ENCODE peak calls at places on chromosomes 2 and 18, in five cellular contexts. W, U, Q, J and V are unnamed samples.

GRCh38 chr18:13576598-13576997 is 149.8 kb downstream of the FAM210A start:
- DNase-seq in W (no peak), U (no peak), Q (no peak), J (no peak), V (no peak)

GRCh38 chr2:7427293-7428060 is 510.3 kb downstream of the RNF144A start:
- DNase-seq in J (peak; percentile 54), W (peak; percentile 35), U (peak; percentile 20), Q (no peak), V (peak; percentile 52)

GRCh38 chr2:4628931-4629565 is 925.7 kb downstream of the DCDC2C start:
- DNase-seq in U (no peak), Q (no peak), J (no peak), W (no peak), V (no peak)

GRCh38 chr2:23627236-23627990 is 242.4 kb downstream of the KLHL29 start:
- DNase-seq in J (no peak), U (no peak), W (no peak), Q (no peak), V (no peak)

GRCh38 chr2:109381327-109381820 is 232.4 kb downstream of the SEPTIN10 start:
- DNase-seq in Q (peak; percentile 17), U (peak; percentile 5), J (no peak), W (no peak), V (no peak)

GRCh38 chr2:215830313-215830712 is 183.0 kb downstream of the MREG start:
- DNase-seq in W (no peak), Q (no peak), U (peak; percentile 18), J (peak; percentile 79), V (no peak)

GRCh38 chr18:79588636-79589481 is 90.7 kb upstream of the CTDP1 start:
- DNase-seq in U (peak; percentile 94), J (peak; percentile 90), Q (peak; percentile 28), W (peak; percentile 88), V (no peak)

GRCh38 chr18:26548144-26549102 is at the start of gene KCTD1:
- DNase-seq in J (peak; percentile 84), U (peak; percentile 66), W (peak; percentile 86), Q (peak; percentile 78), V (peak; percentile 85)

GRCh38 chr2:28586864-28587263 is 91.0 kb downstream of the PLB1 start:
- DNase-seq in U (no peak), J (no peak), W (no peak), Q (no peak), V (no peak)

GRCh38 chr18:57022716-57023115 is 124.2 kb upstream of the BOD1L2 start:
- DNase-seq in J (no peak), U (no peak), Q (no peak), W (no peak), V (no peak)

GRCh38 chr2:199485732-199486335 is 28.1 kb upstream of the SATB2 start:
- DNase-seq in J (peak; percentile 47), W (peak; percentile 56), U (no peak), Q (no peak), V (no peak)

GRCh38 chr18:26487437-26487836 is 60.9 kb downstream of the KCTD1 start:
- DNase-seq in J (no peak), U (no peak), W (no peak), Q (peak; percentile 89), V (peak; percentile 44)

GRCh38 chr18:74800098-74800497 is 202.4 kb downstream of the ZNF407 start:
- DNase-seq in J (no peak), U (no peak), Q (no peak), W (no peak), V (no peak)
- TF ChIP-seq CTCF in J (no peak), U (no peak), Q (no peak), W (no peak), V (no peak)

GRCh38 chr18:42072407-42072806 is 117.4 kb downstream of the PIK3C3 start:
- DNase-seq in U (no peak), W (no peak), Q (no peak), J (no peak), V (no peak)
- TF ChIP-seq CTCF in U (no peak), W (no peak), Q (peak; percentile 7), J (no peak), V (no peak)

GRCh38 chr2:237352279-237352845 is 61.6 kb downstream of the COL6A3 start:
- DNase-seq in Q (no peak), W (no peak), J (no peak), U (no peak), V (no peak)

GRCh38 chr2:237353207-237353606 is 60.8 kb downstream of the COL6A3 start:
- DNase-seq in Q (no peak), J (no peak), W (no peak), U (no peak), V (no peak)

GRCh38 chr2:237351796-237352195 is 62.2 kb downstream of the COL6A3 start:
- DNase-seq in Q (no peak), J (no peak), W (no peak), U (no peak), V (no peak)

GRCh38 chr2:237355726-237356125 is 58.2 kb downstream of the COL6A3 start:
- DNase-seq in U (no peak), J (no peak), Q (no peak), W (no peak), V (no peak)

GRCh38 chr2:237354930-237355329 is 59.0 kb downstream of the COL6A3 start:
- DNase-seq in W (peak; percentile 11), Q (no peak), U (no peak), J (no peak), V (no peak)
- TF ChIP-seq CTCF in W (no peak), Q (no peak), U (no peak), J (no peak), V (no peak)

DNA sequence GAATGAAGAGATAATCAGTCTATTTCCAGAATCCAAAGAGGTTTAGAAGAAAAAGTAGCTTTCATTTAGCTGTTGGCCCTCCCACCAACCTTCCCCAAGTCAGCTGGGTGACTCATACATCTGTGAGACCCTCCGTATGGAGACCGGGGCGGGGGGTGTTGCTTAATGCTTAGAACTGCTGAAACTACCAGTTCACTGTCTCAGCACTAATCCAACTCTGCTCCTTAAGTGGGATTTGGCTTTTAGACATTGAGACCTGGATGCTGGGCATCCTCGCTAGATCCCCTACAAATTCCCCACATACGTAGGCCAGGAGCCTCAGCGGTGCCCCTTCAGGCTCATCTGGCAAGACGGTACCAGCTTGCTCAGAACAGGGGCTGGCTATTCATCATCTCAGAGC is at the start of gene SAG:
- DNase-seq in W (no peak), Q (no peak), J (peak; percentile 8), U (no peak), V (no peak)
- TF ChIP-seq CTCF in W (no peak), Q (no peak), J (no peak), U (no peak), V (no peak)